ENCODE peak calls at places on chromosomes 6 and 20, in eight cellular contexts. B is lower lobe of right lung, U is AG04450, H is ascending aorta, G is fibroblast of pulmonary artery, Y is left ventricle myocardium inferior, A is GM13977, P is tibial artery. T is an unnamed sample.
A peak's percentile ranks its signal among the peaks of the same experiment; 100 is the strongest.

GRCh38 chr20:36606171-36607116 is 865 bp downstream of the RAB5IF start:
- DNase-seq in P (no peak), H (no peak), B (peak; percentile 75), A (no peak), U (no peak), G (peak; percentile 59), Y (no peak), T (no peak)

GRCh38 chr20:36784116-36784515 is 10.6 kb upstream of the DSN1 start:
- DNase-seq in G (no peak), Y (no peak), H (no peak), U (no peak), P (no peak), B (no peak), A (no peak), T (no peak)

GRCh38 chr20:57509665-57510237 is 15.2 kb downstream of the CTCFL start:
- DNase-seq in A (no peak), B (no peak), G (peak; percentile 14), P (no peak), U (no peak), H (no peak), Y (no peak), T (no peak)

GRCh38 chr6:2542858-2543218 is 207.9 kb downstream of the MYLK4 start:
- DNase-seq in Y (no peak), H (no peak), P (no peak), G (peak; percentile 89), B (no peak), A (peak; percentile 12), U (peak; percentile 39), T (no peak)

GRCh38 chr6:125746731-125747588 is 2.5 kb upstream of the HEY2 start:
- DNase-seq in B (peak; percentile 51), A (peak; percentile 64), G (peak; percentile 63), Y (peak; percentile 71), U (no peak), P (peak; percentile 91), H (peak; percentile 93), T (no peak)

GRCh38 chr20:38722708-38723068 is 1.6 kb upstream of the SLC32A1 start:
- DNase-seq in P (no peak), G (no peak), Y (no peak), H (no peak), U (no peak), B (no peak), A (no peak), T (peak; percentile 24)

GRCh38 chr6:14889172-14889571 is 356.7 kb upstream of the JARID2 start:
- DNase-seq in B (no peak), U (no peak), Y (no peak), G (peak; percentile 40), A (no peak), H (no peak), P (no peak), T (no peak)

GRCh38 chr20:11056414-11056813 is 382.6 kb upstream of the JAG1 start:
- DNase-seq in A (no peak), H (no peak), P (no peak), G (no peak), U (no peak), Y (no peak), B (no peak), T (no peak)

GRCh38 chr20:43534016-43534415 is 24.8 kb upstream of the SGK2 start:
- DNase-seq in G (no peak), P (peak; percentile 27), Y (no peak), H (no peak), U (no peak), A (no peak), B (no peak), T (no peak)

GRCh38 chr6:3125832-3126231 is 7.3 kb downstream of the BPHL start:
- DNase-seq in A (no peak), U (no peak), G (no peak), Y (no peak), P (no peak), B (no peak), H (no peak), T (no peak)

GRCh38 chr6:138545621-138545980 is 46.3 kb upstream of the NHSL1 start:
- DNase-seq in G (peak; percentile 75), Y (peak; percentile 84), A (no peak), U (no peak), P (peak; percentile 74), H (no peak), B (peak; percentile 75), T (no peak)

DNA sequence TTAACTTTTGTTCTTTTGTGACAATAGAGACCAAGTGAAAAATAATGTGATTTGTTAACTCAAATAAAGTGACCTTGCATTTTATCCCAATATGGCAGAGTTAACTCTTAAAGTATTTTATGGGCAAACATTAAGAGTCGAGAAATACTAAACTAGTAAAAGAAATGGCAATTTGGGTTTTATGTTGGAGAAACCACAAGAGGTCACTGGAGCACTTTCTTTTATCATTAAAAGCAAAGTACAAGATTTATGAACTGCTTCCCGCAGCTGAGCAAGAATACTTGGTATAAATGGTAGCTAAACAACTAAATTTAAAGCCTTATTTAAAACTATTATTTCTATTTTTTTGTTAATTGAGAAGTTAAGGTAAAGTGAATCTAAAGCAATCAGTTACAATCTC is 33.5 kb upstream of the MCM9 start:
- DNase-seq in U (no peak), G (peak; percentile 50), A (no peak), H (no peak), Y (no peak), B (no peak), P (no peak), T (no peak)
- TF ChIP-seq CTCF in U (peak; percentile 15), G (peak; percentile 26), A (peak; percentile 28), H (peak; percentile 10), Y (peak; percentile 65), B (peak; percentile 32), P (peak; percentile 36), T (peak; percentile 70)

DNA sequence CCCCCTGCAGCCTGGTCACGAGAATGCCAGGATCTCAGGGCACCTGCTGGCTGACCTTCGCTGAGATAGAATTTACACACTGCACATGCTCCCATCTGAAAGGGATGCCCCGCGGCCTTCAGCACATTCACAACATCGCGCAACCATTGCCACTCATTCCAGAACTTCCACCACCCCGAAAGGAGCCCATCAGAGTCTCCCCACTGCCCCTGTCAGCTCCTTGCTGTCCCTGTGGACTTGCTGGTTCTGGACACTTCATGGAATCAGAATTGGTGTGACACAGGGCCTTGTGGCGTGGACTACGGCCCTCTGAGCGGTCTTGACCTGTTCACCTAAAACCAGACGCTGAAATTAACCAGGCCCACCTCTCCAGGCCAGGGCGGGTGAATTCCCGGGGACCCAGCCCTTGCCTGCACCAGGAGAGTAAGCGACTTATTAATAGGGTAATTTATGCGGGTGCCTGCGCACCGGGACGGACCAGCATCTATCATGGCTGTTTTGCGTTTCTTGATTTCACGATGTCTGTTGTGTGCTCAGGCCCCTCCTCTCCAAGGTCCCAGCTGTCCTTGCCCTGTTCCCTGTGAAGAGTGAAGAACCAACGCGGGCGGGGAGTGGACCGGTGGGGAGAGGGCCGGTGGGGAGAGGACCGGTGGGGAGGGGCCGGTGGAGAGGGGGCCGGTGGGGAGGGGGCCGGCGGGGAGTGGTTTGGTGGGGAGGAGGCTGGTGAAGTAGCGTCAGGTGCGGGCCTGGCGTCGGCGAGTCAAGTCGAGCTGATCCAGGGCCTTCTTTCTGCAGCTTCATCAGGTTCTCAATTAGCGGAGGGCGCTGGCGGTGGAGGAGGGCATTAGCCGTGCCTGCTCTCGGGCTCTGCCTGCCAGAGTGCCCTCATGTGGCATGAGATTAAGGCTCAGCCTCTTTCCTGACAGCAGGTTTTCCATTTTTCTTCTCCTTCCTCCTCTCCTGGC is 20.9 kb upstream of the BHLHE23 start:
- DNase-seq in U (no peak), Y (peak; percentile 10), P (no peak), A (peak; percentile 76), B (peak; percentile 26), G (no peak), H (no peak), T (no peak)
- TF ChIP-seq CTCF in U (no peak), Y (no peak), P (no peak), A (peak; percentile 14), B (no peak), G (no peak), H (no peak), T (peak; percentile 7)

GRCh38 chr6:7671581-7671980 is 54.3 kb upstream of the BMP6 start:
- DNase-seq in G (peak; percentile 16), H (no peak), P (no peak), B (no peak), U (no peak), A (no peak), Y (no peak), T (no peak)

GRCh38 chr6:7673063-7673536 is 52.8 kb upstream of the BMP6 start:
- DNase-seq in P (no peak), H (no peak), Y (peak; percentile 36), A (no peak), U (no peak), G (peak; percentile 42), B (peak; percentile 62), T (no peak)

GRCh38 chr6:7672066-7673062 is 53.5 kb upstream of the BMP6 start:
- DNase-seq in A (no peak), U (no peak), G (no peak), P (no peak), Y (no peak), H (no peak), B (no peak), T (no peak)

GRCh38 chr6:7671076-7671475 is 54.8 kb upstream of the BMP6 start:
- DNase-seq in U (no peak), A (no peak), H (no peak), G (peak; percentile 66), B (no peak), Y (no peak), P (no peak), T (no peak)

DNA sequence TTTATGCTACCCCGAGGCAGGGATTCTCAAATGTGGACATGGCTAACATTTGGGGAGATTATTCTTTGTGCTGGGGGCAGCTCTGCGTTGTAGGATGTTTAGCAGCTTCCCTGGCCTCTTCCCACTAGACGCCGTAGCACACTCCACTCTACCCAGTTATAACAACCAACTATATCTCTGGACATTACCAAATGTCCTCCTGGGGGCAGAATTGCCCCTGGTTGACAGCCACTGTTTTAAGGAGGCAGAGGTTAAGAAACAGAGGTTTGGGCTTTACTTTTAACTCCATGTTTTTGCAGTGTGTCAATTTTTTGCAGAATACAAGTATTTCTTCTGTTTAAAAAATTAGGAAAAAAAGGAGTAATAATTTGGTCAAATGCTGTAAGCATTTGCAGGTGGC is 56.2 kb upstream of the BMP6 start:
- DNase-seq in A (no peak), H (no peak), P (no peak), U (no peak), B (no peak), Y (no peak), G (no peak), T (no peak)
- TF ChIP-seq CTCF in A (no peak), H (no peak), P (no peak), U (no peak), B (no peak), Y (no peak), G (no peak), T (no peak)

DNA sequence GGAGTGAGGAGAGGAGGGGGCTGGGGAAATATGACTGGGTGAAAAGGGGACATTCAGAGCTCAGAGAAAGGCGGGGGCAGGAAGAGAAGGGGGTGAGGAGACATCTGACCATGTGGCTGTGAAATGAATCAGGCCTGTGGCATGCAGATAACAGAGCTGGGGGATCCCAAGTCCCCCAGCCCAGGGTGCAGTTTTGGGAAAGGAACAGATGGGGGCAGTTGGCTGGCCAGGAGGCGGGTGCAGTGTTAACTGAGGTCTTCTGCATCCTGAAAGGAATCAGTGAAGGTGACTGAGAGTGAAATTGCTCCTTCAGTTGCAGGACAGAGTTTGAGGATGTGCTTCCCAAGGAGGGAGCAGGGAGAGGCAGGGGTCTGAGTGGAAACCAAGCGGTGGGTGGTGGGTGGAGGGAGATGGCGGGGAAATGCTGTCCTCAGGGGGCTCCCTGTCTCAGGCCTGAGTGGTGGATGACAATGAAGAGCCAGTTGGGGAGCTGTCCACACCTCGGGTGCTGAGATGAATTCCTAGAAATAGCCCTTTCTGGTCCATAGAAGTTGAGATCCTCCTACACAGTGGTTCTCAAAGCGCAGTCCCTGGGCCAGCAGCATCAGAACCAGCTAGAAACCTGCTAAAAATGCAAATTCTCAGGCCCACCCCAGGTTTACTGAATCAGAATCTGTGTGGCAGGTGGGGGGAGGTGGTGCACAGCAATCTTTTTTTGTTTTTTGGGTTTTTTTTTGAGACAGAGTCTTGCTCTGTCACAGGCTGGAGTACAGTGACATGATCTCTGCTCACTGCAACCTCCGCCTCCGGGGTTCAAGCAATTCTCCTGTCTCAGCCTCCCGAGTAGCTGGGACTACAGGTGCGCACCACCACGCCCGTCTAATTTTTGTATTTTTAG is 26.0 kb upstream of the CCDC167 start:
- DNase-seq in H (no peak), B (no peak), P (no peak), A (peak; percentile 55), Y (no peak), U (no peak), G (peak; percentile 50), T (no peak)
- TF ChIP-seq CTCF in H (no peak), B (no peak), P (no peak), A (no peak), Y (no peak), U (no peak), G (no peak), T (no peak)

T was measured in D721Med.